ENCODE peak calls at places on chromosomes 6 and 20, in eight cellular contexts. M is NCI-H1105; H is amygdala; A is colonic mucosa; I is activated CD4-positive, alpha-beta T cell treated with anti-CD3 and anti-CD28 coated beads for 48 hours; V is left ventricle myocardium inferior; D is Jurkat, Clone E6-1; E is activated naive CD8-positive, alpha-beta T cell treated with anti-CD3 and anti-CD28 coated beads, Interleukin-2, amount 50 U/mL, for 24 hours. P is an unnamed sample.

GRCh38 chr20:35286899-35287508 is 2.4 kb upstream of the EIF6 start:
- DNase-seq in M (no peak), H (no peak), A (no peak), I (no peak), V (no peak), D (no peak), E (no peak), P (no peak)

GRCh38 chr6:3744211-3744900 is 7.2 kb downstream of the PXDC1 start:
- DNase-seq in M (no peak), H (no peak), A (no peak), I (no peak), V (no peak), D (no peak), E (no peak), P (no peak)

GRCh38 chr6:19753822-19754221 is 83.3 kb upstream of the ID4 start:
- DNase-seq in M (peak), H (no peak), A (no peak), I (no peak), V (no peak), D (no peak), E (no peak), P (no peak)

GRCh38 chr20:37763105-37763504 is 69.3 kb downstream of the CTNNBL1 start:
- DNase-seq in M (no peak), H (no peak), A (no peak), I (no peak), V (no peak), D (no peak), E (no peak), P (no peak)

GRCh38 chr6:155524249-155524651 is 68.6 kb upstream of the NOX3 start:
- DNase-seq in M (no peak), H (no peak), A (no peak), I (peak), V (no peak), D (no peak), E (no peak), P (no peak)

GRCh38 chr20:36462440-36463211 is 78.7 kb upstream of the MYL9 start:
- DNase-seq in M (no peak), H (peak), A (peak), I (no peak), V (peak), D (no peak), E (no peak), P (no peak)

GRCh38 chr6:47379328-47379727 is 69.6 kb upstream of the TNFRSF21 start:
- DNase-seq in M (no peak), H (no peak), A (no peak), I (no peak), V (no peak), D (no peak), E (no peak), P (no peak)

GRCh38 chr20:46129955-46130481 is 11.9 kb downstream of the CD40 start:
- DNase-seq in M (peak), H (no peak), A (no peak), I (no peak), V (no peak), D (no peak), E (no peak), P (no peak)

GRCh38 chr20:48241482-48241881 is 456.2 kb upstream of the SULF2 start:
- DNase-seq in M (no peak), H (no peak), A (no peak), I (no peak), V (no peak), D (no peak), E (no peak), P (no peak)

GRCh38 chr6:158798311-158798710 is 20.9 kb downstream of the EZR start:
- DNase-seq in M (no peak), H (no peak), A (no peak), I (no peak), V (no peak), D (no peak), E (no peak), P (no peak)

GRCh38 chr6:11632795-11633511 is 95.4 kb downstream of the TMEM170B start:
- DNase-seq in M (no peak), H (no peak), A (no peak), I (no peak), V (no peak), D (no peak), E (no peak), P (no peak)

GRCh38 chr6:125041740-125042459 is 79.7 kb downstream of the RNF217 start:
- DNase-seq in M (no peak), H (no peak), A (no peak), I (no peak), V (no peak), D (no peak), E (no peak), P (no peak)

GRCh38 chr6:33779305-33779704 is 9.6 kb downstream of the LEMD2 start:
- DNase-seq in M (no peak), H (no peak), A (no peak), I (no peak), V (no peak), D (no peak), E (no peak), P (no peak)

GRCh38 chr6:135600086-135600702 is 102.7 kb upstream of the AHI1 start:
- DNase-seq in M (peak), H (no peak), A (no peak), I (no peak), V (no peak), D (no peak), E (no peak), P (no peak)

GRCh38 chr6:135014353-135014832 is 40.2 kb downstream of the HBS1L start:
- DNase-seq in M (no peak), H (no peak), A (no peak), I (peak), V (no peak), D (peak), E (no peak), P (peak)

GRCh38 chr20:20624914-20625313 is 87.5 kb downstream of the RALGAPA2 start:
- DNase-seq in M (peak), H (no peak), A (no peak), I (no peak), V (no peak), D (no peak), E (no peak), P (no peak)

GRCh38 chr20:60372822-60373221 is 414.6 kb downstream of the CDH26 start:
- DNase-seq in M (no peak), H (no peak), A (no peak), I (no peak), V (no peak), D (peak), E (no peak), P (no peak)

GRCh38 chr6:26475823-26476729 is 18.3 kb downstream of the BTN2A1 start:
- DNase-seq in M (no peak), H (no peak), A (no peak), I (no peak), V (no peak), D (no peak), E (no peak), P (no peak)

GRCh38 chr6:77178821-77179220 is 284.5 kb downstream of the HTR1B start:
- DNase-seq in M (no peak), H (no peak), A (no peak), I (no peak), V (no peak), D (no peak), E (no peak), P (no peak)

GRCh38 chr6:28929887-28930620 is 6.3 kb upstream of the TRIM27 start:
- DNase-seq in M (no peak), H (no peak), A (no peak), I (no peak), V (no peak), D (no peak), E (no peak), P (no peak)

GRCh38 chr6:24659547-24659946 is 7.2 kb downstream of the TDP2 start:
- DNase-seq in M (no peak), H (no peak), A (no peak), I (no peak), V (no peak), D (no peak), E (no peak), P (no peak)

GRCh38 chr6:89694428-89694827 is 55.9 kb upstream of the LYRM2 start:
- DNase-seq in M (no peak), H (no peak), A (no peak), I (no peak), V (no peak), D (no peak), E (no peak), P (no peak)

GRCh38 chr6:36570264-36570663 is 23.0 kb upstream of the STK38 start:
- DNase-seq in M (no peak), H (no peak), A (no peak), I (no peak), V (no peak), D (no peak), E (no peak), P (no peak)

GRCh38 chr6:132907915-132908314 is 93.5 kb downstream of the RPS12 start:
- DNase-seq in M (no peak), H (no peak), A (no peak), I (no peak), V (no peak), D (no peak), E (no peak), P (no peak)

GRCh38 chr6:109526905-109527628 is 44.0 kb upstream of the ZBTB24 start:
- DNase-seq in M (peak), H (no peak), A (peak), I (peak), V (no peak), D (peak), E (peak), P (peak)

GRCh38 chr6:156423075-156423474 is 354.1 kb upstream of the ARID1B start:
- DNase-seq in M (no peak), H (no peak), A (no peak), I (no peak), V (no peak), D (no peak), E (no peak), P (peak)

GRCh38 chr20:2865630-2866029 is 7.7 kb upstream of the PTPRA start:
- DNase-seq in M (no peak), H (no peak), A (no peak), I (peak), V (no peak), D (peak), E (peak), P (peak)

GRCh38 chr6:148497256-148497655 is 154.6 kb downstream of the SASH1 start:
- DNase-seq in M (no peak), H (no peak), A (no peak), I (no peak), V (no peak), D (no peak), E (no peak), P (no peak)

GRCh38 chr6:153729189-153729588 is 309.9 kb upstream of the OPRM1 start:
- DNase-seq in M (peak), H (no peak), A (no peak), I (no peak), V (no peak), D (no peak), E (no peak), P (no peak)

GRCh38 chr6:137813308-137813707 is 53.8 kb upstream of the TNFAIP3 start:
- DNase-seq in M (no peak), H (no peak), A (no peak), I (no peak), V (no peak), D (no peak), E (no peak), P (no peak)

GRCh38 chr6:163338671-163339405 is 75.7 kb upstream of the QKI start:
- DNase-seq in M (no peak), H (peak), A (no peak), I (no peak), V (peak), D (no peak), E (no peak), P (no peak)

GRCh38 chr6:139764498-139764986 is 390.1 kb upstream of the CITED2 start:
- DNase-seq in M (no peak), H (no peak), A (no peak), I (no peak), V (no peak), D (no peak), E (peak), P (no peak)

GRCh38 chr6:169868458-169868857 is 117.0 kb downstream of the ERMARD start:
- DNase-seq in M (no peak), H (no peak), A (peak), I (peak), V (peak), D (peak), E (peak), P (peak)

P was measured in activated CD8-positive, alpha-beta T cell treated with anti-CD3 and anti-CD28 coated beads, Interleukin-2, amount 10 ng/mL, durations not matched to agents 7 days and 5 days.